ENCODE peak calls at places on chromosomes 3 and 15, in eight cellular contexts. One of them, this sample, is unnamed.
A peak's percentile ranks its signal among the peaks of the same experiment; 100 is the strongest.

GRCh38 chr3:53938645-53939044 is 47.0 kb upstream of the SELENOK start:
- DNase-seq in lung: no peak
- DNase-seq in AG04450: no peak
- DNase-seq in heart right ventricle: no peak
- DNase-seq in heart left ventricle: no peak
- DNase-seq in tibial artery: no peak
- DNase-seq in left ventricle myocardium inferior: no peak
- DNase-seq in MM.1S: peak; percentile 60
- DNase-seq in this sample: peak; percentile 86

GRCh38 chr3:127668906-127669305 is 3.8 kb upstream of the ABTB1 start:
- DNase-seq in lung: no peak
- DNase-seq in AG04450: no peak
- DNase-seq in heart right ventricle: no peak
- DNase-seq in heart left ventricle: no peak
- DNase-seq in tibial artery: no peak
- DNase-seq in left ventricle myocardium inferior: no peak
- DNase-seq in MM.1S: no peak
- DNase-seq in this sample: no peak

GRCh38 chr3:69084326-69084667 is 440 bp upstream of the ARL6IP5 start:
- DNase-seq in lung: no peak
- DNase-seq in AG04450: no peak
- DNase-seq in heart right ventricle: no peak
- DNase-seq in heart left ventricle: no peak
- DNase-seq in tibial artery: no peak
- DNase-seq in left ventricle myocardium inferior: no peak
- DNase-seq in MM.1S: no peak
- DNase-seq in this sample: no peak

GRCh38 chr3:126857928-126858327 is 125.0 kb upstream of the PLXNA1 start:
- DNase-seq in lung: no peak
- DNase-seq in AG04450: no peak
- DNase-seq in heart right ventricle: no peak
- DNase-seq in heart left ventricle: no peak
- DNase-seq in tibial artery: no peak
- DNase-seq in left ventricle myocardium inferior: no peak
- DNase-seq in MM.1S: no peak
- DNase-seq in this sample: no peak

GRCh38 chr3:16183082-16183481 is 8.6 kb downstream of the GALNT15 start:
- DNase-seq in lung: no peak
- DNase-seq in AG04450: no peak
- DNase-seq in heart right ventricle: no peak
- DNase-seq in heart left ventricle: no peak
- DNase-seq in tibial artery: peak; percentile 18
- DNase-seq in left ventricle myocardium inferior: no peak
- DNase-seq in MM.1S: no peak
- DNase-seq in this sample: no peak

GRCh38 chr15:51841401-51842040 is 12.1 kb downstream of the TMOD3 start:
- DNase-seq in lung: no peak
- DNase-seq in AG04450: no peak
- DNase-seq in heart right ventricle: no peak
- DNase-seq in heart left ventricle: no peak
- DNase-seq in tibial artery: no peak
- DNase-seq in left ventricle myocardium inferior: no peak
- DNase-seq in MM.1S: no peak
- DNase-seq in this sample: no peak

GRCh38 chr15:75051711-75052110 is 28.3 kb downstream of the PPCDC start:
- DNase-seq in lung: no peak
- DNase-seq in AG04450: no peak
- DNase-seq in heart right ventricle: no peak
- DNase-seq in heart left ventricle: no peak
- DNase-seq in tibial artery: no peak
- DNase-seq in left ventricle myocardium inferior: no peak
- DNase-seq in MM.1S: no peak
- DNase-seq in this sample: no peak

GRCh38 chr15:58247803-58248503 is 109.8 kb downstream of the AQP9 start:
- DNase-seq in lung: peak; percentile 73
- DNase-seq in AG04450: no peak
- DNase-seq in heart right ventricle: peak; percentile 76
- DNase-seq in heart left ventricle: peak; percentile 92
- DNase-seq in tibial artery: peak; percentile 82
- DNase-seq in left ventricle myocardium inferior: peak; percentile 85
- DNase-seq in MM.1S: no peak
- DNase-seq in this sample: no peak

GRCh38 chr3:55721716-55722484 is 234.8 kb upstream of the WNT5A start:
- DNase-seq in lung: peak; percentile 34
- DNase-seq in AG04450: no peak
- DNase-seq in heart right ventricle: peak; percentile 12
- DNase-seq in heart left ventricle: no peak
- DNase-seq in tibial artery: no peak
- DNase-seq in left ventricle myocardium inferior: no peak
- DNase-seq in MM.1S: peak; percentile 50
- DNase-seq in this sample: peak; percentile 71

GRCh38 chr3:166223120-166223519 is 385.9 kb upstream of the BCHE start:
- DNase-seq in lung: no peak
- DNase-seq in AG04450: no peak
- DNase-seq in heart right ventricle: no peak
- DNase-seq in heart left ventricle: no peak
- DNase-seq in tibial artery: no peak
- DNase-seq in left ventricle myocardium inferior: no peak
- DNase-seq in MM.1S: no peak
- DNase-seq in this sample: no peak

GRCh38 chr3:186095584-186096061 is 13.3 kb downstream of the ETV5 start:
- DNase-seq in lung: no peak
- DNase-seq in AG04450: no peak
- DNase-seq in heart right ventricle: no peak
- DNase-seq in heart left ventricle: no peak
- DNase-seq in tibial artery: no peak
- DNase-seq in left ventricle myocardium inferior: peak; percentile 22
- DNase-seq in MM.1S: peak; percentile 53
- DNase-seq in this sample: no peak

GRCh38 chr3:31953091-31953490 is 28.0 kb downstream of the OSBPL10 start:
- DNase-seq in lung: no peak
- DNase-seq in AG04450: no peak
- DNase-seq in heart right ventricle: no peak
- DNase-seq in heart left ventricle: no peak
- DNase-seq in tibial artery: no peak
- DNase-seq in left ventricle myocardium inferior: no peak
- DNase-seq in MM.1S: peak; percentile 63
- DNase-seq in this sample: no peak

GRCh38 chr3:149898771-149899170 is 71.9 kb downstream of the PFN2 start:
- DNase-seq in lung: no peak
- DNase-seq in AG04450: peak; percentile 21
- DNase-seq in heart right ventricle: no peak
- DNase-seq in heart left ventricle: peak; percentile 28
- DNase-seq in tibial artery: no peak
- DNase-seq in left ventricle myocardium inferior: no peak
- DNase-seq in MM.1S: no peak
- DNase-seq in this sample: no peak

GRCh38 chr3:181493423-181493822 is 218.3 kb upstream of the SOX2 start:
- DNase-seq in lung: no peak
- DNase-seq in AG04450: peak; percentile 6
- DNase-seq in heart right ventricle: no peak
- DNase-seq in heart left ventricle: no peak
- DNase-seq in tibial artery: no peak
- DNase-seq in left ventricle myocardium inferior: no peak
- DNase-seq in MM.1S: no peak
- DNase-seq in this sample: no peak

GRCh38 chr3:53826048-53826447 is 20.2 kb downstream of the CHDH start:
- DNase-seq in lung: no peak
- DNase-seq in AG04450: no peak
- DNase-seq in heart right ventricle: no peak
- DNase-seq in heart left ventricle: no peak
- DNase-seq in tibial artery: no peak
- DNase-seq in left ventricle myocardium inferior: no peak
- DNase-seq in MM.1S: no peak
- DNase-seq in this sample: no peak

GRCh38 chr3:45858809-45859543 is 17.1 kb upstream of the LZTFL1 start:
- DNase-seq in lung: no peak
- DNase-seq in AG04450: no peak
- DNase-seq in heart right ventricle: no peak
- DNase-seq in heart left ventricle: no peak
- DNase-seq in tibial artery: no peak
- DNase-seq in left ventricle myocardium inferior: no peak
- DNase-seq in MM.1S: no peak
- DNase-seq in this sample: no peak

GRCh38 chr3:64650710-64651109 is 37.1 kb downstream of the ADAMTS9 start:
- DNase-seq in lung: no peak
- DNase-seq in AG04450: no peak
- DNase-seq in heart right ventricle: no peak
- DNase-seq in heart left ventricle: no peak
- DNase-seq in tibial artery: no peak
- DNase-seq in left ventricle myocardium inferior: no peak
- DNase-seq in MM.1S: no peak
- DNase-seq in this sample: peak; percentile 46

GRCh38 chr3:108488631-108489030 is 21.8 kb downstream of the MYH15 start:
- DNase-seq in lung: no peak
- DNase-seq in AG04450: peak; percentile 27
- DNase-seq in heart right ventricle: no peak
- DNase-seq in heart left ventricle: no peak
- DNase-seq in tibial artery: no peak
- DNase-seq in left ventricle myocardium inferior: no peak
- DNase-seq in MM.1S: no peak
- DNase-seq in this sample: no peak

GRCh38 chr3:38458796-38459498 is 5.3 kb downstream of the ACVR2B start:
- DNase-seq in lung: peak; percentile 69
- DNase-seq in AG04450: no peak
- DNase-seq in heart right ventricle: peak; percentile 42
- DNase-seq in heart left ventricle: peak; percentile 63
- DNase-seq in tibial artery: no peak
- DNase-seq in left ventricle myocardium inferior: no peak
- DNase-seq in MM.1S: no peak
- DNase-seq in this sample: no peak

GRCh38 chr3:113514265-113514769 is 639 bp downstream of the SPICE1 start:
- DNase-seq in lung: no peak
- DNase-seq in AG04450: no peak
- DNase-seq in heart right ventricle: no peak
- DNase-seq in heart left ventricle: no peak
- DNase-seq in tibial artery: no peak
- DNase-seq in left ventricle myocardium inferior: no peak
- DNase-seq in MM.1S: no peak
- DNase-seq in this sample: no peak

GRCh38 chr3:12444582-12445468 is 39.5 kb upstream of the TSEN2 start:
- DNase-seq in lung: no peak
- DNase-seq in AG04450: no peak
- DNase-seq in heart right ventricle: peak; percentile 45
- DNase-seq in heart left ventricle: peak; percentile 59
- DNase-seq in tibial artery: no peak
- DNase-seq in left ventricle myocardium inferior: no peak
- DNase-seq in MM.1S: no peak
- DNase-seq in this sample: peak; percentile 81

GRCh38 chr15:29568840-29569532 is 253.3 kb downstream of the TJP1 start:
- DNase-seq in lung: no peak
- DNase-seq in AG04450: no peak
- DNase-seq in heart right ventricle: no peak
- DNase-seq in heart left ventricle: peak; percentile 37
- DNase-seq in tibial artery: no peak
- DNase-seq in left ventricle myocardium inferior: no peak
- DNase-seq in MM.1S: peak; percentile 44
- DNase-seq in this sample: peak; percentile 78

GRCh38 chr3:11734-12133 is 184.8 kb upstream of the CHL1 start:
- DNase-seq in lung: no peak
- DNase-seq in AG04450: no peak
- DNase-seq in heart right ventricle: no peak
- DNase-seq in heart left ventricle: peak; percentile 20
- DNase-seq in tibial artery: no peak
- DNase-seq in left ventricle myocardium inferior: peak; percentile 14
- DNase-seq in MM.1S: no peak
- DNase-seq in this sample: peak; percentile 53

GRCh38 chr15:64284037-64284436 is 71.9 kb downstream of the CSNK1G1 start:
- DNase-seq in lung: no peak
- DNase-seq in AG04450: no peak
- DNase-seq in heart right ventricle: no peak
- DNase-seq in heart left ventricle: no peak
- DNase-seq in tibial artery: no peak
- DNase-seq in left ventricle myocardium inferior: no peak
- DNase-seq in MM.1S: no peak
- DNase-seq in this sample: no peak
- H3K27ac ChIP-seq in lung: no peak overlapping the region
- H3K27ac ChIP-seq in AG04450: no peak overlapping the region
- H3K27ac ChIP-seq in heart right ventricle: no peak overlapping the region
- H3K27ac ChIP-seq in heart left ventricle: no peak overlapping the region
- H3K27ac ChIP-seq in tibial artery: no peak overlapping the region
- H3K27ac ChIP-seq in left ventricle myocardium inferior: no peak overlapping the region
- H3K27ac ChIP-seq in MM.1S: no peak overlapping the region
- H3K27ac ChIP-seq in this sample: no peak overlapping the region

GRCh38 chr3:193508108-193508507 is 46.6 kb downstream of the ATP13A4 start:
- DNase-seq in lung: no peak
- DNase-seq in AG04450: no peak
- DNase-seq in heart right ventricle: no peak
- DNase-seq in heart left ventricle: no peak
- DNase-seq in tibial artery: no peak
- DNase-seq in left ventricle myocardium inferior: no peak
- DNase-seq in MM.1S: no peak
- DNase-seq in this sample: no peak
- H3K27me3 ChIP-seq in lung: no peaks in the 10 kb centered on the region
- H3K27me3 ChIP-seq in AG04450: no peaks in the 10 kb centered on the region
- H3K27me3 ChIP-seq in heart right ventricle: no peaks in the 10 kb centered on the region
- H3K27me3 ChIP-seq in heart left ventricle: no peaks in the 10 kb centered on the region
- H3K27me3 ChIP-seq in tibial artery: no peaks in the 10 kb centered on the region
- H3K27me3 ChIP-seq in left ventricle myocardium inferior: no peaks in the 10 kb centered on the region
- H3K27me3 ChIP-seq in MM.1S: no peaks in the 10 kb centered on the region
- H3K27me3 ChIP-seq in this sample: no peaks in the 10 kb centered on the region

GRCh38 chr3:17551333-17551732 is 191.1 kb downstream of the TBC1D5 start:
- DNase-seq in lung: no peak
- DNase-seq in AG04450: no peak
- DNase-seq in heart right ventricle: no peak
- DNase-seq in heart left ventricle: no peak
- DNase-seq in tibial artery: no peak
- DNase-seq in left ventricle myocardium inferior: no peak
- DNase-seq in MM.1S: no peak
- DNase-seq in this sample: no peak
- H3K27ac ChIP-seq in lung: no peak overlapping the region
- H3K27ac ChIP-seq in AG04450: no peak overlapping the region
- H3K27ac ChIP-seq in heart right ventricle: no peak overlapping the region
- H3K27ac ChIP-seq in heart left ventricle: peak overlapping the region; percentile 70
- H3K27ac ChIP-seq in tibial artery: no peak overlapping the region
- H3K27ac ChIP-seq in left ventricle myocardium inferior: peak overlapping the region; percentile 83
- H3K27ac ChIP-seq in MM.1S: no peak overlapping the region
- H3K27ac ChIP-seq in this sample: no peak overlapping the region

GRCh38 chr15:96393209-96393513 is 62.7 kb downstream of the NR2F2 start:
- DNase-seq in lung: no peak
- DNase-seq in AG04450: no peak
- DNase-seq in heart right ventricle: no peak
- DNase-seq in heart left ventricle: no peak
- DNase-seq in tibial artery: no peak
- DNase-seq in left ventricle myocardium inferior: no peak
- DNase-seq in MM.1S: no peak
- DNase-seq in this sample: no peak

GRCh38 chr15:96388673-96389072 is 58.2 kb downstream of the NR2F2 start:
- DNase-seq in lung: no peak
- DNase-seq in AG04450: no peak
- DNase-seq in heart right ventricle: no peak
- DNase-seq in heart left ventricle: no peak
- DNase-seq in tibial artery: no peak
- DNase-seq in left ventricle myocardium inferior: no peak
- DNase-seq in MM.1S: no peak
- DNase-seq in this sample: no peak

GRCh38 chr15:96395687-96396086 is 65.2 kb downstream of the NR2F2 start:
- DNase-seq in lung: no peak
- DNase-seq in AG04450: no peak
- DNase-seq in heart right ventricle: no peak
- DNase-seq in heart left ventricle: no peak
- DNase-seq in tibial artery: no peak
- DNase-seq in left ventricle myocardium inferior: no peak
- DNase-seq in MM.1S: no peak
- DNase-seq in this sample: no peak

GRCh38 chr15:96392380-96393208 is 62.1 kb downstream of the NR2F2 start:
- DNase-seq in lung: no peak
- DNase-seq in AG04450: no peak
- DNase-seq in heart right ventricle: no peak
- DNase-seq in heart left ventricle: no peak
- DNase-seq in tibial artery: no peak
- DNase-seq in left ventricle myocardium inferior: no peak
- DNase-seq in MM.1S: peak; percentile 51
- DNase-seq in this sample: peak; percentile 72

GRCh38 chr15:96390986-96391385 is 60.5 kb downstream of the NR2F2 start:
- DNase-seq in lung: no peak
- DNase-seq in AG04450: no peak
- DNase-seq in heart right ventricle: no peak
- DNase-seq in heart left ventricle: no peak
- DNase-seq in tibial artery: no peak
- DNase-seq in left ventricle myocardium inferior: no peak
- DNase-seq in MM.1S: no peak
- DNase-seq in this sample: no peak
- H3K27me3 ChIP-seq in lung: no peaks in the 10 kb centered on the region
- H3K27me3 ChIP-seq in AG04450: no peaks in the 10 kb centered on the region
- H3K27me3 ChIP-seq in heart right ventricle: no peaks in the 10 kb centered on the region
- H3K27me3 ChIP-seq in heart left ventricle: no peaks in the 10 kb centered on the region
- H3K27me3 ChIP-seq in tibial artery: no peaks in the 10 kb centered on the region
- H3K27me3 ChIP-seq in left ventricle myocardium inferior: peaks cover 12% of the 10 kb centered on the region
- H3K27me3 ChIP-seq in MM.1S: no peaks in the 10 kb centered on the region
- H3K27me3 ChIP-seq in this sample: peaks cover 51% of the 10 kb centered on the region